ENCODE peak calls at places on chromosome 11, in ten cellular contexts. Y is endodermal cell, U is uterus, D is PC-9, C is AG09309, R is left lung, Q is cardiac muscle cell, M is left ventricle myocardium inferior, O is stomach, E is fibroblast of lung. Z is an unnamed sample.

GRCh38 chr11:86162257-86162656 is 82.3 kb upstream of the EED start:
- DNase-seq in Y (no peak), U (peak), D (no peak), C (peak), R (no peak), Q (no peak), M (peak), O (no peak), E (peak), Z (no peak)

GRCh38 chr11:17531818-17532131 is 12.4 kb downstream of the USH1C start:
- DNase-seq in Y (no peak), U (no peak), D (no peak), C (peak), R (no peak), Q (no peak), M (no peak), O (no peak), E (no peak), Z (no peak)

GRCh38 chr11:120432056-120433018 is 79.2 kb upstream of the GRIK4 start:
- DNase-seq in Y (no peak), U (peak), D (peak), C (peak), R (no peak), Q (no peak), M (no peak), O (no peak), E (peak), Z (peak)

GRCh38 chr11:35752115-35752514 is 89.5 kb downstream of the TRIM44 start:
- DNase-seq in Y (no peak), U (no peak), D (no peak), C (no peak), R (no peak), Q (no peak), M (no peak), O (no peak), E (no peak), Z (no peak)

GRCh38 chr11:128904872-128905344 is 13.8 kb downstream of the KCNJ5 start:
- DNase-seq in Y (peak), U (no peak), D (no peak), C (no peak), R (no peak), Q (peak), M (peak), O (no peak), E (peak), Z (no peak)

GRCh38 chr11:64490562-64491216 is 100.3 kb upstream of the SLC22A12 start:
- DNase-seq in Y (no peak), U (no peak), D (no peak), C (no peak), R (no peak), Q (no peak), M (no peak), O (no peak), E (no peak), Z (no peak)

GRCh38 chr11:106989056-106989455 is 29.2 kb downstream of the GUCY1A2 start:
- DNase-seq in Y (no peak), U (no peak), D (no peak), C (no peak), R (no peak), Q (no peak), M (no peak), O (no peak), E (peak), Z (no peak)

GRCh38 chr11:1087961-1088926 is 13.6 kb downstream of the MUC2 start:
- DNase-seq in Y (peak), U (no peak), D (no peak), C (no peak), R (no peak), Q (no peak), M (peak), O (no peak), E (no peak), Z (peak)

GRCh38 chr11:132125855-132126841 is 755.7 kb downstream of the NTM start:
- DNase-seq in Y (peak), U (no peak), D (no peak), C (no peak), R (no peak), Q (peak), M (no peak), O (no peak), E (peak), Z (peak)

GRCh38 chr11:18705651-18706281 is 7.2 kb downstream of the TMEM86A start:
- DNase-seq in Y (no peak), U (peak), D (no peak), C (no peak), R (peak), Q (peak), M (peak), O (peak), E (no peak), Z (no peak)

GRCh38 chr11:8225589-8226036 is 38.1 kb downstream of the LMO1 start:
- DNase-seq in Y (peak), U (peak), D (peak), C (no peak), R (no peak), Q (peak), M (peak), O (peak), E (peak), Z (peak)

GRCh38 chr11:2721163-2721935 is 21.6 kb upstream of the KCNQ1OT1 start:
- DNase-seq in Y (peak), U (no peak), D (no peak), C (no peak), R (peak), Q (no peak), M (no peak), O (no peak), E (no peak), Z (no peak)

GRCh38 chr11:59866397-59866796 is at the start of gene TCN1:
- DNase-seq in Y (no peak), U (no peak), D (peak), C (no peak), R (no peak), Q (no peak), M (no peak), O (no peak), E (no peak), Z (no peak)

GRCh38 chr11:109036011-109036410 is 371.1 kb downstream of the DDX10 start:
- DNase-seq in Y (no peak), U (no peak), D (no peak), C (no peak), R (no peak), Q (no peak), M (no peak), O (no peak), E (no peak), Z (no peak)

GRCh38 chr11:94525933-94526332 is 13.7 kb downstream of the C11orf97 start:
- DNase-seq in Y (no peak), U (peak), D (no peak), C (no peak), R (peak), Q (peak), M (peak), O (peak), E (peak), Z (peak)

GRCh38 chr11:118342503-118343161 is at the start of gene CD3D:
- DNase-seq in Y (peak), U (no peak), D (no peak), C (no peak), R (no peak), Q (no peak), M (no peak), O (no peak), E (no peak), Z (no peak)

GRCh38 chr11:69671734-69672465 is 3.3 kb downstream of the LTO1 start:
- DNase-seq in Y (no peak), U (no peak), D (no peak), C (no peak), R (no peak), Q (no peak), M (no peak), O (no peak), E (no peak), Z (no peak)

GRCh38 chr11:65642014-65642671 is 4.2 kb downstream of the SIPA1 start:
- DNase-seq in Y (peak), U (no peak), D (peak), C (no peak), R (peak), Q (peak), M (no peak), O (no peak), E (no peak), Z (no peak)

GRCh38 chr11:85170184-85170583 is 457.0 kb downstream of the DLG2 start:
- DNase-seq in Y (no peak), U (no peak), D (peak), C (no peak), R (no peak), Q (no peak), M (no peak), O (no peak), E (peak), Z (no peak)

GRCh38 chr11:78188012-78188808 is at the start of gene KCTD21:
- DNase-seq in Y (peak), U (peak), D (peak), C (peak), R (peak), Q (peak), M (peak), O (peak), E (peak), Z (peak)
- H3K4me3 ChIP-seq in Y (peak), U (peak), D (peak), C (peak), R (peak), Q (peak), M (peak), O (peak), E (peak), Z (peak)

GRCh38 chr11:12287009-12287373 is 90.4 kb upstream of the PARVA start:
- DNase-seq in Y (peak), U (peak), D (peak), C (peak), R (no peak), Q (no peak), M (no peak), O (peak), E (peak), Z (no peak)
- H3K4me3 ChIP-seq in Y (no peak), U (no peak), D (peak), C (peak), R (no peak), Q (no peak), M (no peak), O (no peak), E (peak), Z (no peak)

GRCh38 chr11:75981546-75981945 is 166.5 kb downstream of the UVRAG start:
- DNase-seq in Y (no peak), U (no peak), D (no peak), C (no peak), R (no peak), Q (no peak), M (no peak), O (no peak), E (no peak), Z (no peak)
- H3K4me3 ChIP-seq in Y (peak), U (no peak), D (no peak), C (no peak), R (no peak), Q (peak), M (no peak), O (no peak), E (no peak), Z (no peak)

GRCh38 chr11:82936261-82936660 is 34.7 kb downstream of the DDIAS start:
- DNase-seq in Y (no peak), U (no peak), D (no peak), C (no peak), R (no peak), Q (no peak), M (no peak), O (no peak), E (peak), Z (no peak)

GRCh38 chr11:82930229-82930628 is 28.7 kb downstream of the DDIAS start:
- DNase-seq in Y (no peak), U (no peak), D (no peak), C (no peak), R (no peak), Q (no peak), M (no peak), O (no peak), E (no peak), Z (no peak)

GRCh38 chr11:82929121-82929520 is 27.6 kb downstream of the DDIAS start:
- DNase-seq in Y (no peak), U (no peak), D (no peak), C (no peak), R (no peak), Q (no peak), M (no peak), O (no peak), E (no peak), Z (no peak)

GRCh38 chr11:82930734-82931133 is 29.2 kb downstream of the DDIAS start:
- DNase-seq in Y (no peak), U (no peak), D (no peak), C (no peak), R (no peak), Q (no peak), M (no peak), O (no peak), E (no peak), Z (no peak)

DNA sequence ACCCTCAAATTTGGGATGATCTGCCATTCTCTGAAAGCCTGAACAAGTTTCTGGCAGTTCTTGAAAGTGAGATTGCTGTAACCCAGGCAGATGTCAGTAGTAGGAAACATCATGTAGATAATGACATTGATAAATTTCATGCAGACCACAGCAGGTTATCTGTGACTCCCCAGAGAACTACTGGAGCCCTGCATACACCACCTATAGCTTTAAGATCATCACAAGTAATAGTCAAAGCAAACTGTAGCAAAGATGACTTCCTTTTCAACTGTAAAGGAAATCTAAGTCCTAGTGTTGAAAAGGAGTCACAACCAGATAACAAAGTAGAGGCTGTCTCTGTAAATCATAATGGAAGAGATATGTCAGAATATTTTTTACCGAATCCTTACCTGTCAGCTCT is 31.0 kb downstream of the DDIAS start:
- DNase-seq in Y (no peak), U (no peak), D (no peak), C (no peak), R (no peak), Q (no peak), M (no peak), O (no peak), E (no peak), Z (no peak)
- H3K4me3 ChIP-seq in Y (no peak), U (no peak), D (no peak), C (no peak), R (no peak), Q (no peak), M (no peak), O (no peak), E (no peak), Z (no peak)

GRCh38 chr11:44286911-44287310 is 23.0 kb downstream of the ALX4 start:
- DNase-seq in Y (no peak), U (no peak), D (no peak), C (no peak), R (no peak), Q (no peak), M (no peak), O (no peak), E (no peak), Z (no peak)

GRCh38 chr11:44290206-44290605 is 19.7 kb downstream of the ALX4 start:
- DNase-seq in Y (no peak), U (no peak), D (no peak), C (no peak), R (no peak), Q (no peak), M (no peak), O (no peak), E (no peak), Z (no peak)

GRCh38 chr11:44286268-44286880 is 23.6 kb downstream of the ALX4 start:
- DNase-seq in Y (peak), U (peak), D (peak), C (no peak), R (no peak), Q (peak), M (no peak), O (peak), E (peak), Z (no peak)

GRCh38 chr11:44288133-44288526 is 21.8 kb downstream of the ALX4 start:
- DNase-seq in Y (no peak), U (no peak), D (no peak), C (no peak), R (no peak), Q (no peak), M (no peak), O (no peak), E (no peak), Z (no peak)

DNA sequence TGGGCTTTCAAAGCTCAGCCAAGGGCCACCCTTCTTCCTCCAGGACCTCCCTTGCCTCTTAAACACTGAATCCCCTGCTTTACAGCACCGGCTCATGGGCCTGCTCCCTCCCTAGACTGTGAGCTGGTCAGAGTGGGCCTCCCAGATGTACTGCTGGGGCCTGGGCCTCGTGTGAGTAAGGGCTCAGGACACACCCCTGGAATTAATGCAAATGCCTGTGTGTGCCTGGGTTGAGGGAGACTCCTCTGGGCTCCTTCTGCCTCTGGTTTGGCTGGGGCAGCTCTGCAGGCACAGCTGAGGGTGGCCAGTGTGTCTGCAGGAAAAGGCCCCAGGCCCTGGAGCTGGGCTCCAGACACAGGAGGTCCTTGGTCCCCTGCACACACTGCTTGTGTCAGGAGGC is 24.2 kb downstream of the ALX4 start:
- DNase-seq in Y (no peak), U (no peak), D (no peak), C (no peak), R (no peak), Q (no peak), M (no peak), O (no peak), E (no peak), Z (no peak)
- H3K4me3 ChIP-seq in Y (no peak), U (no peak), D (no peak), C (no peak), R (no peak), Q (no peak), M (no peak), O (no peak), E (no peak), Z (no peak)

GRCh38 chr11:62792193-62792575 is 378 bp upstream of the TMEM223 start:
- DNase-seq in Y (peak), U (peak), D (peak), C (no peak), R (no peak), Q (peak), M (peak), O (no peak), E (no peak), Z (peak)
- H3K4me3 ChIP-seq in Y (peak), U (peak), D (peak), C (no peak), R (peak), Q (peak), M (peak), O (peak), E (no peak), Z (peak)

Z was measured in gastrocnemius medialis.